ENCODE peak calls at places on chromosomes 3 and 15, in four cellular contexts. K, L, E and O are unnamed samples.

GRCh38 chr3:66271231-66271630 is 50.4 kb downstream of the SLC25A26 start:
- DNase-seq in K (no peak), E (no peak), L (no peak), O (no peak)

GRCh38 chr3:40417845-40418543 is 31.0 kb downstream of the ENTPD3 start:
- DNase-seq in L (peak), K (no peak), E (no peak), O (no peak)

GRCh38 chr3:148540266-148540665 is 157.4 kb upstream of the AGTR1 start:
- DNase-seq in L (no peak), E (no peak), K (no peak), O (no peak)

GRCh38 chr15:23877502-23878412 is 190.7 kb upstream of the NDN start:
- DNase-seq in L (peak), E (peak), K (no peak), O (no peak)

GRCh38 chr15:94164202-94164807 is 67.1 kb upstream of the MCTP2 start:
- DNase-seq in E (no peak), L (peak), K (peak), O (peak)

GRCh38 chr3:143098032-143098764 is 21.4 kb upstream of the CHST2 start:
- DNase-seq in L (no peak), E (no peak), K (no peak), O (no peak)

GRCh38 chr3:66442254-66443249 is 58.3 kb downstream of the LRIG1 start:
- DNase-seq in E (no peak), L (peak), K (peak), O (peak)

GRCh38 chr15:94478763-94479162 is 247.4 kb downstream of the MCTP2 start:
- DNase-seq in E (no peak), K (no peak), L (no peak), O (no peak)

GRCh38 chr15:70087708-70088352 is 9.9 kb downstream of the TLE3 start:
- DNase-seq in E (no peak), L (peak), K (no peak), O (no peak)

GRCh38 chr15:39491917-39492490 is 88.9 kb upstream of the THBS1 start:
- DNase-seq in L (no peak), K (no peak), E (no peak), O (no peak)

GRCh38 chr15:43370310-43370974 is 401 bp downstream of the ZSCAN29 start:
- DNase-seq in K (peak), E (peak), L (peak), O (peak)

GRCh38 chr15:91348812-91349500 is 248.9 kb downstream of the SV2B start:
- DNase-seq in K (no peak), E (no peak), L (no peak), O (no peak)

GRCh38 chr15:67524235-67524634 is 3.3 kb downstream of the C15orf61 start:
- DNase-seq in E (no peak), L (no peak), K (no peak), O (no peak)
- H3K9ac ChIP-seq in E (no peak), L (no peak), K (no peak), O (no peak)

GRCh38 chr3:64444619-64445317 is 219.5 kb upstream of the PRICKLE2 start:
- DNase-seq in E (peak), K (no peak), L (no peak), O (no peak)
- TF ChIP-seq CTCF in E (no peak), K (no peak), L (no peak), O (no peak)

GRCh38 chr3:11640009-11640673 is 3.6 kb downstream of the VGLL4 start:
- DNase-seq in K (peak), E (no peak), L (no peak), O (peak)

GRCh38 chr3:11637901-11638668 is 5.6 kb downstream of the VGLL4 start:
- DNase-seq in K (peak), L (peak), E (no peak), O (peak)

GRCh38 chr3:11641316-11641682 is 2.4 kb downstream of the VGLL4 start:
- DNase-seq in K (peak), E (no peak), L (no peak), O (peak)

GRCh38 chr3:11636372-11636760 is 7.3 kb downstream of the VGLL4 start:
- DNase-seq in E (no peak), L (no peak), K (no peak), O (no peak)

DNA sequence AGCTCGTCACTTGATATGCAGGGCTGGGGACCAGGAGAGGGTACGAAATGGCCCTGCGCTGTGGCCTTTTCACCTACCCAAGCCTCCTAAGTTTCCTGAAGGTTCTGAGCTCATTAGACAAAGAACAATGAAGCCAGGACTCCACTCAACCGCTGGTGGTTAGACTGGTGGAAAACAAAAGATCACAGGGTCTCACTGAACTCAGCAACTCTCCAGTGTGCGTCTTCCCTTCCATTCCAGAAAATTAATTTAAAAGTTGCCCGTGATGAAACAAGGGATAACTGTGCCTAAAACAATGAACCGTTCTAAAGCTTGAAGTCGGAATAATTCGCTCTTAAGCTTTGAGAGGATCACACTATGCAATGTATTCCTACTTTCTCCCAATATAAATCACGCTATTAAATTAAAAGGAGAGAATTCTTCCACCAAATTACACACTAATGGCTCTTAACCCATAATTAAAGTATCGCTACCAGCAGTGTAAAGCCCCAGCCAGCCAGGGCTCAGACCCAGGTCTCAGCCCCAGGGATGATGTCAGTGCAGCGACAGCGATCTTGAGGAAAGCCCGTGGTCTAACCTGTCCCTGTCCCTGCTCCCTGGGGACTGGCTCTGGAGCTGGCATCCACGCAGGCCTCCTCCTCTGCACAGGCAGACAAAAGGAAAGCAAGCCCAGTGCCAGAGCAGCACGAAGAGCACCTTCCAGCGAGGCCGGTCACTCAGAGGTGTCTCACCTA is 4.9 kb downstream of the VGLL4 start:
- DNase-seq in L (no peak), K (peak), E (no peak), O (no peak)
- H3K9ac ChIP-seq in L (peak), K (peak), E (peak), O (peak)

GRCh38 chr3:29871087-29871486 is 590.2 kb downstream of the RBMS3 start:
- DNase-seq in L (no peak), K (peak), E (no peak), O (no peak)
- TF ChIP-seq CTCF in L (no peak), K (no peak), E (no peak), O (no peak)

GRCh38 chr3:128283429-128283828 is 130.1 kb downstream of the EEFSEC start:
- DNase-seq in L (no peak), E (no peak), K (no peak), O (no peak)

GRCh38 chr3:128282392-128283196 is 129.3 kb downstream of the EEFSEC start:
- DNase-seq in K (no peak), E (peak), L (no peak), O (peak)

GRCh38 chr3:128280466-128281455 is 127.5 kb downstream of the EEFSEC start:
- DNase-seq in E (no peak), L (no peak), K (no peak), O (no peak)

GRCh38 chr3:128279594-128279880 is 126.3 kb downstream of the EEFSEC start:
- DNase-seq in L (no peak), K (no peak), E (peak), O (no peak)

DNA sequence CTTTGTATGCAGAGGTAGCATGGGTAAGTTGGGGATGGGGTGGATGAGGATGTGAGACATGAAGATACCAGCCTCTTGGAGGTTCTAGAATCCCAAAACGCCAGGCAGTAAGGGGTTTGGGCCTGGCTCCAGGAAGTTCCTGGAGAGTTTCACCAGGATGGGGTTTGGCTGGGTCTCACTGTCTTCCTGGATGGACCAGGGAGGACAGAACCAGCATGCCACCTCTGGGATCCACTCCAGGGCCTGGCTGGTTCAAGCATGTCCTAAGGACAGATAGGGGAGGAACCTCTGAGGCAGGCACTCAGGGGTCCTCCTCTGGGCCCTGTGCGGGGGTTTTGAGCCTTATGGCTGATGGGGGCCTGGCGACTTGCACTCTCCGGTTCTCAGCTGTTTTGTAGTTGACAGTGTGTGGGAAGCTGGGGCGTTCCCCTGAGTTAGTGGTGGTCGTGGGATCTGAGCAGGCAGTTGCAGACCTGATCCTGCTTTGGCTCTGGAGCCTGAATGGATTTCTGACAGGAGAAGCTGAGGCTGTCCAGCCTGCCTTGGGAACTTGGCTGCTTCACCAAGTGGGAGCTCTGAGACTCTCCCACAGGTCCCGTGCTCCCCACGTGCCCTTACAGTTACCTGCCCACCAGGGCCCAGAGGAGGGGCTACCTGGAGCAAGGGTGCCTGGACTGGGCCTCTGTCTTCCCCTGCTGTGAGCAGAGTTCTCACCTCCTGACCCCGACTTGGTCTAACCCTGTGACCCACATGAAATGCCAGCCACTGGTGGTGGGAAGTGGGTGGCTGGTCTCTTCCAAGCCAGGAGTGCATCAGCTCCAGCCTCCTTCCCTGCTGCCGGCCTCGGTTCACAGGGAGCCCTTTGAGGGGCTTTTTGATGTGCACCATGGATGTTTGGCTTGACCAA is 128.4 kb downstream of the EEFSEC start:
- DNase-seq in L (no peak), K (no peak), E (peak), O (no peak)
- H3K9ac ChIP-seq in L (no peak), K (no peak), E (no peak), O (no peak)

GRCh38 chr3:141308588-141309218 is 59.6 kb upstream of the ZBTB38 start:
- DNase-seq in K (peak), E (peak), L (peak), O (peak)
- TF ChIP-seq CTCF in K (peak), E (peak), L (peak), O (peak)

DNA sequence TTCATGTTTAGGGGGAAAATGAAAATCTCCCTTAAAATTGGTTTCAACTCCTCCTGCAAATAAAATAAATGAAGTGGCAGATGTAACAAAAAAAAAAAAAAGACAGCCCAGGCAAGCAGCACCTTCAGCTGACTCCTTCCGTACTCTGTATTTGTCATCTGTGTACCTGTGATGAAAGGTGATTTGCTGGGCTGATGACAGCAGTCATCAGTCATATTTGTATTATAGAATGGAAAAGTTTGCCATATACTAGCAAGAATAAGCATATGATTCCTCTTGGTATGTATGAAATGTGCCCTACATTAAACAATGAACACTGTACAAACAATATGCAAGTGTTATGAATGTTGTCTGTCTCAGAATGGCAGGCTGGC is 44.1 kb upstream of the WWTR1 start:
- DNase-seq in K (no peak), E (no peak), L (no peak), O (no peak)
- H3K9ac ChIP-seq in K (no peak), E (no peak), L (no peak), O (no peak)